ENCODE peak calls at places on chromosomes 7 and 10, in seven cellular contexts. R, Y, B, A, J, O and I are unnamed samples.

GRCh38 chr7:17472939-17473338 is 174.5 kb downstream of the AHR start:
- DNase-seq in Y (no peak), A (no peak), O (no peak), B (no peak), R (no peak), J (no peak), I (no peak)

GRCh38 chr10:95431900-95432342 is 129.2 kb downstream of the SORBS1 start:
- DNase-seq in O (no peak), A (no peak), R (no peak), B (peak; percentile 52), Y (peak; percentile 45), J (peak; percentile 43), I (no peak)

GRCh38 chr10:132570771-132571564 is 33.4 kb downstream of the INPP5A start:
- DNase-seq in R (no peak), Y (peak; percentile 66), A (no peak), B (peak; percentile 28), J (peak; percentile 65), O (peak; percentile 32), I (no peak)

GRCh38 chr7:7672545-7673239 is 32.1 kb downstream of the UMAD1 start:
- DNase-seq in O (no peak), J (no peak), R (no peak), A (no peak), B (no peak), Y (no peak), I (no peak)

GRCh38 chr10:94738588-94738987 is 23.9 kb upstream of the CYP2C19 start:
- DNase-seq in B (no peak), O (no peak), Y (no peak), A (no peak), J (no peak), R (no peak), I (no peak)

GRCh38 chr10:33137356-33138007 is 179.5 kb upstream of the ITGB1 start:
- DNase-seq in R (no peak), A (no peak), Y (no peak), B (peak; percentile 38), O (no peak), J (no peak), I (no peak)

GRCh38 chr10:77478248-77478963 is 159.2 kb downstream of the KCNMA1 start:
- DNase-seq in B (no peak), Y (no peak), A (no peak), R (no peak), J (no peak), O (no peak), I (no peak)

GRCh38 chr7:158904599-158904998 is 48.2 kb downstream of the DYNC2I1 start:
- DNase-seq in A (no peak), Y (no peak), J (no peak), O (no peak), B (no peak), R (no peak), I (no peak)

GRCh38 chr7:130008941-130009847 is 42.0 kb downstream of the ZC3HC1 start:
- DNase-seq in B (peak; percentile 94), Y (peak; percentile 92), R (no peak), J (no peak), O (no peak), A (peak; percentile 62), I (no peak)

GRCh38 chr7:6320791-6321190 is 48.4 kb upstream of the CYTH3 start:
- DNase-seq in R (no peak), J (no peak), O (no peak), A (no peak), B (no peak), Y (no peak), I (no peak)

GRCh38 chr10:31596765-31597164 is 277.7 kb downstream of the ZEB1 start:
- DNase-seq in R (no peak), B (no peak), O (no peak), Y (no peak), J (no peak), A (no peak), I (no peak)

DNA sequence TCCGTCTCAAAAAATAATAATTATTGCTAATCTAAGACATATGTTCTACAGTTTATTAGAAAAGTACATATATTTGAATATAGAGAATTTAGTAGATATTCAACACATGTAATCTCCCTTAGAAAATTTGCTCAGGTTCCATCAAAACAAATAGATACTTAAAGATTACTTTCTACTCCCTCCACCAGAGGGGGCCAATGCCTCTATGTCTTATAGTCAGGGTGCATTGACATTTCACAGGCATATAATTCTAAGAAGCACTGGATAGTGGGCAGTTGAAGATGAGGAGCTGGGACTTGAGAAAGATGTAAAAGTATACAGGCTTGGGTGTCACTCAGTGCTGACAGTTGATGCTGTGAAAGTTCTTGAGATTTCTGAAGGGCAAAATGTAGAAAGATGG is 301.6 kb upstream of the HPS1 start:
- DNase-seq in R (no peak), B (peak; percentile 62), Y (no peak), J (peak; percentile 26), O (peak; percentile 65), A (no peak), I (peak; percentile 7)
- TF ChIP-seq CTCF in R (peak; percentile 45), B (peak; percentile 13), Y (no peak), J (no peak), O (peak; percentile 64), A (peak; percentile 15), I (peak; percentile 65)

DNA sequence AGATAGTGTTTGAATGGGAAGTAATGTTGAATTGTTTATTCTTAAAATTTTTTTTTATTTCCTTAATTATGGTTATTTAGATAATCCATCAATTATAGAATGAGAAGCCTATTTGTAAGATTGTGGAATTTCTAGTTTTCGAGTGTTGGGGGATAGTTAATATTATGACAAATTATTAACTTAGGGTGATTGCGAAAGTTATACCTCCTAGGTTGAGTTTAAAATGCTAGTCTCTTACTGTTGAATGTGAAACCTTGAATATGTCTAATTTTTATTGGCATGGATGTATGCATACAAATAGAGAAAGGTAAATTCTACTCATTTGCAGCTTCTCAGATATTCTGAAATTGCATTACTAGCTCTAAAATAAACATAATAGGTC is 43.2 kb downstream of the BICC1 start:
- DNase-seq in Y (no peak), O (no peak), A (no peak), B (no peak), J (no peak), R (no peak), I (no peak)
- TF ChIP-seq CTCF in Y (no peak), O (no peak), A (no peak), B (no peak), J (no peak), R (no peak), I (no peak)

GRCh38 chr7:43764039-43764789 is 5.7 kb downstream of the BLVRA start:
- DNase-seq in A (no peak), Y (peak; percentile 56), J (peak; percentile 58), O (no peak), R (no peak), B (peak; percentile 77), I (no peak)

GRCh38 chr7:43761382-43761781 is 2.9 kb downstream of the BLVRA start:
- DNase-seq in Y (no peak), B (no peak), J (no peak), R (no peak), A (no peak), O (no peak), I (no peak)

GRCh38 chr7:43761919-43762318 is 3.4 kb downstream of the BLVRA start:
- DNase-seq in J (no peak), B (peak; percentile 54), O (no peak), Y (no peak), A (no peak), R (no peak), I (no peak)

GRCh38 chr7:43764807-43765491 is 6.5 kb downstream of the BLVRA start:
- DNase-seq in A (no peak), Y (no peak), J (no peak), O (no peak), R (no peak), B (peak; percentile 87), I (no peak)

DNA sequence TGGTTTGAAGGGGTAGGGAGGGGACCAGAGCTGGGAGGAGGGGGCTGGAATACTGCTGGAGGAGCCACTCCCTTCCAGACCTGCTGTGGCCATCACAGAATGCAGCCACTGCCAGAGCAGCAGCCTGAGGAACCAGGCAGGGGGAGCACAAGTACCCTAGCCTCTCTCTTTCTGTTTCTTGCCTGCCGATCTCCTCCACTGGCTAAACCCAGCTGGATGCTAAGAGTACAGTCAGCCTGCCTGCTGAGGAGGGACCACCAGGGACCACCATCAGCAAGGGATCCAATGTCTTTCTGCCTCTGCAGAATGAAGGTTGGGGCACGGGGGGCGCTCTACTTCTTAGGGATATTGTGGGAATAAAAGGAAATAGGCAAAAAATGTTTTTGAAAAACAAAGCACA is 4.7 kb downstream of the BLVRA start:
- DNase-seq in B (no peak), J (no peak), R (no peak), O (peak; percentile 42), A (no peak), Y (no peak), I (no peak)
- TF ChIP-seq CTCF in B (no peak), J (peak; percentile 15), R (no peak), O (peak; percentile 14), A (no peak), Y (no peak), I (no peak)

GRCh38 chr10:104337985-104338735 is at the start of gene ITPRIP:
- DNase-seq in J (peak; percentile 80), A (peak; percentile 90), R (peak; percentile 70), O (peak; percentile 86), B (peak; percentile 81), Y (peak; percentile 77), I (peak; percentile 59)
- TF ChIP-seq CTCF in J (peak; percentile 17), A (no peak), R (no peak), O (peak; percentile 37), B (no peak), Y (no peak), I (peak; percentile 47)

DNA sequence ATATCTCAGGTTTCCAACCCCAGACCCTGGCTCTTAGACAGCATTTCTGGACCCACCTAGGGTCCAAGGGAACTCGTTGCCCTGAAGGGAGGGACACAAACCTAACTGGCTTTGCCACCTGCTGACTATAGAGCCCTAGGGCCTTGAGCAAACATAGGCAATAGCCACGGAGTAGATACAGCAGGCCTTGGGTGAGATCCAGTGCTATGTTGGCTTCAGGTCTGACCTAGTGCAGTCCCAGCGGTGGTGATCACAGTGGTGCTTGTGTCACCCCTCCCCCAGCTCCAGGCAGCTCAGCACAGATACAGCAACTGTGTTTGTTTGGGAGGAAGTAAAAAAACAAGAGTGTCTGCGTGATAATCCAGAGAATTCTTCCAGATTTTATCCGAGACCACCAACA is 9.7 kb upstream of the TNKS2 start:
- DNase-seq in R (peak; percentile 93), Y (peak; percentile 87), B (no peak), A (no peak), O (no peak), J (no peak), I (no peak)
- TF ChIP-seq CTCF in R (no peak), Y (no peak), B (no peak), A (no peak), O (no peak), J (no peak), I (no peak)

GRCh38 chr7:83276250-83276649 is 113.6 kb upstream of the PCLO start:
- DNase-seq in R (no peak), Y (no peak), A (no peak), B (no peak), O (no peak), J (no peak), I (no peak)

GRCh38 chr7:83270407-83270806 is 107.7 kb upstream of the PCLO start:
- DNase-seq in Y (no peak), A (no peak), O (no peak), J (no peak), B (no peak), R (no peak), I (no peak)

GRCh38 chr7:83273699-83274098 is 111.0 kb upstream of the PCLO start:
- DNase-seq in O (no peak), J (no peak), A (no peak), R (no peak), B (no peak), Y (no peak), I (no peak)

GRCh38 chr7:83267141-83267631 is 104.5 kb upstream of the PCLO start:
- DNase-seq in Y (no peak), A (no peak), O (no peak), R (no peak), J (no peak), B (peak; percentile 0), I (no peak)

GRCh38 chr7:83271212-83272099 is 108.8 kb upstream of the PCLO start:
- DNase-seq in Y (no peak), A (no peak), J (no peak), R (no peak), B (peak; percentile 30), O (peak; percentile 53), I (no peak)
- TF ChIP-seq CTCF in Y (no peak), A (no peak), J (no peak), R (peak; percentile 21), B (peak; percentile 33), O (peak; percentile 65), I (peak; percentile 68)